ENCODE peak calls at places on chromosomes 7 and 10, in four cellular contexts. F is IMR-90, N is GM23248, B is NT2/D1. V is an unnamed sample.

GRCh38 chr10:120369831-120370230 is 87.2 kb upstream of the PLPP4 start:
- DNase-seq in B (no peak), N (peak), F (no peak), V (no peak)

GRCh38 chr10:71727429-71728217 is 8.0 kb upstream of the C10orf105 start:
- DNase-seq in F (no peak), B (no peak), N (peak), V (no peak)

GRCh38 chr10:102371295-102371694 is 24.2 kb upstream of the NFKB2 start:
- DNase-seq in N (no peak), B (no peak), F (no peak), V (no peak)

GRCh38 chr10:133125901-133126300 is 34.1 kb upstream of the KNDC1 start:
- DNase-seq in F (no peak), N (no peak), B (no peak), V (no peak)

GRCh38 chr10:36171546-36171945 is 529.5 kb upstream of the FZD8 start:
- DNase-seq in N (peak), B (no peak), F (no peak), V (peak)

GRCh38 chr7:27462575-27463270 is 200.0 kb downstream of the HIBADH start:
- DNase-seq in N (no peak), B (no peak), F (peak), V (no peak)

GRCh38 chr10:44306147-44306710 is 78.7 kb downstream of the CXCL12 start:
- DNase-seq in N (peak), B (no peak), F (peak), V (peak)

GRCh38 chr10:29158066-29158465 is 130.8 kb upstream of the LYZL1 start:
- DNase-seq in N (no peak), F (no peak), B (no peak), V (no peak)

GRCh38 chr7:150988230-150989226 is 2.3 kb upstream of the NOS3 start:
- DNase-seq in B (no peak), N (peak), F (no peak), V (peak)

GRCh38 chr10:80945267-80945880 is 407.7 kb downstream of the SH2D4B start:
- DNase-seq in F (no peak), N (no peak), B (peak), V (no peak)

GRCh38 chr10:102935939-102936605 is 18.0 kb downstream of the CNNM2 start:
- DNase-seq in B (no peak), N (no peak), F (no peak), V (no peak)

GRCh38 chr10:6053816-6054581 is 8.2 kb downstream of the IL2RA start:
- DNase-seq in F (no peak), N (no peak), B (no peak), V (no peak)

GRCh38 chr10:123573236-123574147 is 92.7 kb upstream of the GPR26 start:
- DNase-seq in N (peak), B (peak), F (no peak), V (peak)

GRCh38 chr7:157538735-157539134 is 201.9 kb downstream of the DNAJB6 start:
- DNase-seq in F (no peak), B (no peak), N (no peak), V (no peak)

GRCh38 chr10:78977761-78978305 is 90.9 kb upstream of the ZMIZ1 start:
- DNase-seq in N (peak), B (no peak), F (peak), V (peak)

GRCh38 chr7:100675581-100676350 is 2.2 kb downstream of the GNB2 start:
- DNase-seq in N (peak), F (peak), B (no peak), V (peak)

GRCh38 chr7:30206466-30206865 is 71.7 kb downstream of the MTURN start:
- DNase-seq in B (no peak), N (peak), F (peak), V (peak)

GRCh38 chr10:22626784-22627183 is 87.6 kb downstream of the PIP4K2A start:
- DNase-seq in B (no peak), F (no peak), N (peak), V (no peak)

GRCh38 chr10:34859170-34859569 is 44.1 kb upstream of the PARD3 start:
- DNase-seq in N (peak), B (no peak), F (peak), V (no peak)

GRCh38 chr7:151923097-151923876 is 33.0 kb upstream of the GALNTL5 start:
- DNase-seq in F (no peak), B (no peak), N (peak), V (peak)

GRCh38 chr7:1567893-1568292 is 1.9 kb downstream of the PSMG3 start:
- DNase-seq in N (peak), F (peak), B (no peak), V (no peak)

GRCh38 chr7:116577320-116577871 is 52.6 kb downstream of the CAV1 start:
- DNase-seq in N (peak), F (peak), B (no peak), V (no peak)

GRCh38 chr7:2771274-2771711 is 72.8 kb downstream of the GNA12 start:
- DNase-seq in N (no peak), B (no peak), F (no peak), V (no peak)

GRCh38 chr10:96548589-96548988 is 34.9 kb upstream of the TLL2 start:
- DNase-seq in N (no peak), B (no peak), F (no peak), V (no peak)

GRCh38 chr7:121164247-121164646 is 164.6 kb upstream of the WNT16 start:
- DNase-seq in N (no peak), B (no peak), F (no peak), V (no peak)

GRCh38 chr10:102752266-102752930 is 8.7 kb downstream of the WBP1L start:
- DNase-seq in B (no peak), N (peak), F (peak), V (peak)

GRCh38 chr7:100483101-100483727 is 513 bp upstream of the NYAP1 start:
- DNase-seq in B (no peak), N (peak), F (peak), V (peak)

GRCh38 chr10:408223-408622 is 273.0 kb downstream of the ZMYND11 start:
- DNase-seq in B (no peak), F (no peak), N (no peak), V (peak)

GRCh38 chr7:135206887-135207738 is 4.2 kb downstream of the WDR91 start:
- DNase-seq in N (no peak), F (no peak), B (no peak), V (no peak)

GRCh38 chr7:12111461-12112405 is 99.4 kb upstream of the TMEM106B start:
- DNase-seq in N (peak), F (no peak), B (no peak), V (peak)

GRCh38 chr7:105742787-105743186 is 133.6 kb downstream of the ATXN7L1 start:
- DNase-seq in F (no peak), N (no peak), B (no peak), V (no peak)

DNA sequence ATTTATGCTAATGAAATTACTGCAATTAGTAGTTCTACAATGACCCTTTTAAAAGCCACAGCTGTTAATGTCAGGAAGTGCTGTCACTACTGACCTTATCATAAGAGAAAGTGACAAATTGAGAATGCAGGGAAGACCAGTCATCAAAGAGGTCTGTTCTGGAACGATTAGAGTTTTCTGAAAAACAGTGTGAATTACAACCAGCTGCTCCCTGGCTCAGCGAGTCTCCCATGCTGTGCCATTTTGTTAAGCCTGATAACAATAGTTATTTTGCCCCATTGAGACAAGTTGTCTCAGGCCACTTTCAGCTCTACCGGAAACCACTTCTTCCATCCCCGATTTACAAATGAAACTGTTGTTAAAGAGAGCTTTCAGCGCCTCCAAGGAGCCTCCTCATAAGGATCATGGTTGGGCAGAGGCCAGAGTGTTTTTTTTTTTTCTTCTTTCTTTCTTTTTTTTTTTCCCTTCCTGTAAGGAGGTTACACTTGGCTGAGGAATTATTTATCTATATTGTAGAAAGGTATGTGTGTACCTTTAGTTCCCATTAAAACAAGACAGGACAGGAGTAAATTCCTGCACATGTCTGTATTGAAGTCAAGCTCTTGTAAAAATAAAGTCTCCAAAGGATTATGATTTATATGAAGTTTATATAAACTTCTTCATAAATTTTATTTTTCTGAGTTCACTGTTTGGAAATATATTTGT is 173.6 kb downstream of the CDCA7L start:
- DNase-seq in N (peak), B (peak), F (no peak), V (no peak)
- H3K4me3 ChIP-seq in N (no peak), B (no peak), F (no peak), V (no peak)

DNA sequence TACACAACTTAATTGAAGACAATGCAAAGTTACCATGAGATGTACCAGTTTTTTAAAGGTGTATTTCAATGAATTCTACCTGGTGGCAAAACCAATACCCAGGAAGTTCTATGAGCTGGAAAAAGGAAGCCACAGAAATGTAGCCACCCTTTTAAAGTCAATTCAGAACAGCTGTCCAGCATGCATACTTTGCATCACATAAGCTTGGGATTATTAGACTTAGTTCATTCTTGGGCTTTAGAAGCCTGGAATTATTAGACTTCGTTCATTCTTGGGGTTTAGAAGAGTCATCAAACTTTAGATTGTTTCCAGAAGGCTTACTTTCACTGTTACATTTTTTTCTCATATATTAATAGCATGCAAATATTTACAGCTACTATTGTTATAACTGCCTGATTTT is 20.9 kb downstream of the SLC25A13 start:
- DNase-seq in B (no peak), N (no peak), F (no peak), V (no peak)
- H3K9ac ChIP-seq in B (no peak), N (no peak), F (no peak), V (no peak)

GRCh38 chr7:90597879-90598278 is 1.8 kb downstream of the CDK14 start:
- DNase-seq in F (no peak), B (no peak), N (peak), V (no peak)
- H3K4me3 ChIP-seq in F (peak), B (no peak), N (peak), V (peak)

GRCh38 chr7:81676813-81677212 is 93.0 kb downstream of the HGF start:
- DNase-seq in N (peak), F (peak), B (no peak), V (peak)

GRCh38 chr7:81676105-81676811 is 93.6 kb downstream of the HGF start:
- DNase-seq in B (no peak), F (no peak), N (no peak), V (peak)

GRCh38 chr7:81669476-81670105 is 100.3 kb downstream of the HGF start:
- DNase-seq in N (no peak), F (no peak), B (no peak), V (no peak)

GRCh38 chr7:81672872-81673271 is 97.0 kb downstream of the HGF start:
- DNase-seq in B (peak), N (no peak), F (no peak), V (no peak)
- H3K9ac ChIP-seq in B (no peak), N (no peak), F (no peak), V (no peak)

GRCh38 chr10:101227765-101228681 is 1.2 kb downstream of the LBX1 start:
- DNase-seq in B (no peak), F (no peak), N (peak), V (peak)
- H3K4me3 ChIP-seq in B (peak), F (no peak), N (no peak), V (no peak)

GRCh38 chr7:101903505-101903849 is 86.1 kb downstream of the CUX1 start:
- DNase-seq in F (no peak), N (no peak), B (no peak), V (no peak)
- H3K9ac ChIP-seq in F (no peak), N (no peak), B (no peak), V (no peak)

DNA sequence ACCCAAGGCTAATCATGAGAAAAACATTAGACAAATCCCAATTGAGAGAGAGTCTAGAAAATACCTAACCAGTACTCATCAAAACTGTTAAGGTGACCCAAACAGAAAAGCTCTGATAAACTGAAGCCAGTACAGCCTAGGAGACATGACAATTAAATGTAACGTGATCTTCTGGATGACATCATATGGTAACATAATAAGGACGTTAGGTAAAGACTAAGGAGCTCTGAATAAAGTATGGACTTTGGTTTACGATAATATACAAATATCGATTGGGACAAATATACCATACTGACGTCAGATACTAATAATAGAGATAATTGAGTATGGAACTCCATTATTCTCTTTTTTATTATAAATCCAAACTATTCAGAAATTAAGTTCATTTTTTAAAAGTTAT is 561.1 kb upstream of the STEAP1 start:
- DNase-seq in B (no peak), N (no peak), F (no peak), V (no peak)
- H3K4me3 ChIP-seq in B (no peak), N (no peak), F (no peak), V (no peak)

DNA sequence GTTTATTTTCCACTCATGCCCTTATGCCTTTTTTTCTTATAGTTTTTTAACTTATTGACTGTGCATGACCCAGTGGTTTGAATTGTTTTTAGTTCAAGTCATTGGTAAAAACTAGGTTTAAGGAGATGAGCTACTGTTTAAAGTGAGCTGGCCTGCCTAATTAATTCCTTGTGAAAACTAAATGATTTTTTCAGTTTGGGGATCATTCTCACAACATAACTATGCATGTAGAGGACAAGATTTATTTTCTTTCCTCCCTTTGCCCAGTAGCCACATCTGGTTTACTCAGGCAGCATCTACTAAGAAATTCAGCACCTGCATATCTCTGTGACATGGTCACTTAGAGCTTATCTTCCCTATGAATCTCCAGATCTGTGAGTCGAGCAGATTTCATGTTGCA is 1.7 kb downstream of the ADO start:
- DNase-seq in F (peak), B (no peak), N (peak), V (peak)
- H3K9ac ChIP-seq in F (no peak), B (peak), N (no peak), V (peak)